ENCODE peak calls at places on chromosomes 6 and 20, in five cellular contexts. W, I, J, X and E are unnamed samples.

GRCh38 chr6:26271640-26272090 is 93.3 kb upstream of the BTN3A2 start:
- DNase-seq in W (no peak), I (no peak), J (peak), X (no peak), E (no peak)

GRCh38 chr6:149472241-149472640 is 12.6 kb downstream of the ZC3H12D start:
- DNase-seq in W (no peak), I (no peak), J (no peak), X (no peak), E (no peak)

GRCh38 chr6:7542065-7542877 is 800 bp downstream of the DSP start:
- DNase-seq in W (peak), I (no peak), J (no peak), X (no peak), E (no peak)

GRCh38 chr6:130865793-130866192 is 38.6 kb downstream of the SMLR1 start:
- DNase-seq in W (no peak), I (no peak), J (no peak), X (no peak), E (no peak)

GRCh38 chr6:52735071-52735470 is 28.2 kb downstream of the GSTA2 start:
- DNase-seq in W (no peak), I (no peak), J (no peak), X (no peak), E (no peak)

GRCh38 chr6:42333622-42334021 is 116.0 kb upstream of the MRPS10 start:
- DNase-seq in W (no peak), I (no peak), J (no peak), X (no peak), E (no peak)

GRCh38 chr6:38052035-38052434 is 232.5 kb downstream of the ZFAND3 start:
- DNase-seq in W (no peak), I (no peak), J (no peak), X (no peak), E (no peak)

GRCh38 chr20:22501034-22501433 is 83.3 kb downstream of the FOXA2 start:
- DNase-seq in W (no peak), I (no peak), J (no peak), X (no peak), E (no peak)

GRCh38 chr20:47126374-47126705 is 230.2 kb downstream of the ZMYND8 start:
- DNase-seq in W (no peak), I (no peak), J (no peak), X (no peak), E (no peak)

GRCh38 chr20:51516855-51517254 is 25.7 kb downstream of the NFATC2 start:
- DNase-seq in W (no peak), I (no peak), J (no peak), X (no peak), E (no peak)